ENCODE peak calls at places on chromosomes 6 and 20, in four cellular contexts. Q is HepG2, Z is endothelial cell of umbilical vein, F is A549. A is an unnamed sample.

GRCh38 chr6:100260584-100260983 is 204.1 kb downstream of the SIM1 start:
- DNase-seq in Q (no peak), F (no peak), Z (no peak), A (no peak)

GRCh38 chr6:31970604-31971271 is 1.2 kb downstream of the DXO start:
- DNase-seq in Z (no peak), F (no peak), Q (no peak), A (no peak)

GRCh38 chr6:8329592-8329991 is 105.8 kb downstream of the SLC35B3 start:
- DNase-seq in F (no peak), Q (no peak), Z (no peak), A (no peak)

GRCh38 chr6:35601331-35602132 is 87.2 kb downstream of the FKBP5 start:
- DNase-seq in Z (peak), F (peak), Q (peak), A (peak)

GRCh38 chr6:52788478-52788877 is 15.1 kb downstream of the GSTA1 start:
- DNase-seq in F (no peak), Z (no peak), Q (peak), A (peak)

GRCh38 chr20:57753332-57754164 is 43.7 kb upstream of the PMEPA1 start:
- DNase-seq in Z (no peak), F (no peak), Q (no peak), A (no peak)

GRCh38 chr6:75283907-75284284 is 696 bp downstream of the TMEM30A start:
- DNase-seq in Z (no peak), Q (no peak), F (no peak), A (peak)

GRCh38 chr6:162572240-162572639 is 155.3 kb downstream of the PRKN start:
- DNase-seq in Z (no peak), Q (no peak), F (no peak), A (no peak)

GRCh38 chr6:3393796-3394195 is 63.1 kb downstream of the SLC22A23 start:
- DNase-seq in Z (no peak), Q (no peak), F (no peak), A (no peak)

GRCh38 chr6:14431375-14432330 is 314.1 kb downstream of the CD83 start:
- DNase-seq in Z (no peak), Q (no peak), F (no peak), A (no peak)

GRCh38 chr6:144186817-144187625 is 36.7 kb downstream of the STX11 start:
- DNase-seq in Q (no peak), Z (no peak), F (no peak), A (no peak)

GRCh38 chr6:36851149-36851614 is 11.9 kb upstream of the CPNE5 start:
- DNase-seq in Z (peak), Q (peak), F (peak), A (peak)

GRCh38 chr6:31396422-31397152 is 6.8 kb upstream of the MICA start:
- DNase-seq in F (peak), Q (peak), Z (peak), A (peak)

GRCh38 chr6:88650029-88650619 is 313.3 kb downstream of the RNGTT start:
- DNase-seq in Z (no peak), Q (no peak), F (no peak), A (no peak)

GRCh38 chr20:17108896-17109295 is 117.9 kb upstream of the PCSK2 start:
- DNase-seq in Z (no peak), F (no peak), Q (no peak), A (no peak)

GRCh38 chr6:32102255-32102654 is 6.9 kb downstream of the TNXB start:
- DNase-seq in F (no peak), Z (no peak), Q (no peak), A (no peak)

GRCh38 chr6:6758915-6759654 is 170.6 kb downstream of the LY86 start:
- DNase-seq in Q (peak), Z (peak), F (peak), A (peak)

GRCh38 chr6:158441639-158442308 is 118.1 kb upstream of the TMEM181 start:
- DNase-seq in Q (no peak), Z (no peak), F (no peak), A (no peak)

GRCh38 chr6:167157867-167158266 is at the start of gene GPR31:
- DNase-seq in Q (no peak), Z (no peak), F (no peak), A (no peak)

GRCh38 chr6:168384045-168385038 is 56.6 kb upstream of the SMOC2 start:
- DNase-seq in Z (no peak), Q (no peak), F (no peak), A (no peak)

GRCh38 chr6:34239240-34239825 is 2.7 kb downstream of the HMGA1 start:
- DNase-seq in Z (no peak), Q (no peak), F (no peak), A (no peak)

GRCh38 chr6:106520711-106521367 is 108.5 kb downstream of the RTN4IP1 start:
- DNase-seq in F (no peak), Z (no peak), Q (no peak), A (peak)

GRCh38 chr20:63061701-63062100 is 54.9 kb upstream of the BHLHE23 start:
- DNase-seq in F (no peak), Z (no peak), Q (no peak), A (no peak)

GRCh38 chr6:29935273-29935955 is 6.9 kb upstream of the HLA-A start:
- DNase-seq in Z (no peak), Q (no peak), F (no peak), A (no peak)

GRCh38 chr6:117938324-117938995 is 31.4 kb downstream of the SLC35F1 start:
- DNase-seq in Q (no peak), Z (no peak), F (no peak), A (no peak)

GRCh38 chr20:3045816-3046676 is at the start of gene MRPS26:
- DNase-seq in F (peak), Z (peak), Q (peak), A (peak)

GRCh38 chr6:168558686-168559085 is 117.7 kb downstream of the SMOC2 start:
- DNase-seq in F (no peak), Q (no peak), Z (no peak), A (no peak)

GRCh38 chr6:41372526-41373366 is 37.3 kb downstream of the NCR2 start:
- DNase-seq in F (no peak), Q (peak), Z (no peak), A (no peak)

GRCh38 chr20:45867811-45868176 is 10.4 kb downstream of the ZSWIM3 start:
- DNase-seq in Q (no peak), F (no peak), Z (peak), A (no peak)

GRCh38 chr6:1789092-1789491 is 179.4 kb downstream of the FOXC1 start:
- DNase-seq in F (no peak), Q (no peak), Z (peak), A (no peak)

GRCh38 chr6:13248953-13249432 is 79.3 kb downstream of the TBC1D7 start:
- DNase-seq in Z (no peak), F (no peak), Q (no peak), A (no peak)

GRCh38 chr6:29723666-29724588 is 693 bp downstream of the HLA-F start:
- DNase-seq in F (no peak), Q (no peak), Z (peak), A (no peak)

GRCh38 chr6:131231103-131231502 is 95.8 kb downstream of the AKAP7 start:
- DNase-seq in F (no peak), Z (no peak), Q (no peak), A (no peak)

GRCh38 chr6:75368151-75368779 is 83.7 kb upstream of the TMEM30A start:
- DNase-seq in F (peak), Z (peak), Q (peak), A (peak)

GRCh38 chr6:165969184-165969583 is 198.5 kb downstream of the TBXT start:
- DNase-seq in F (no peak), Z (no peak), Q (no peak), A (no peak)

GRCh38 chr6:133326584-133326983 is 85.4 kb downstream of the EYA4 start:
- DNase-seq in Z (no peak), Q (no peak), F (no peak), A (no peak)

GRCh38 chr6:122222761-122223160 is 176.7 kb upstream of the HSF2 start:
- DNase-seq in Q (no peak), Z (no peak), F (no peak), A (peak)

GRCh38 chr6:73798592-73798991 is 102.6 kb downstream of the CD109 start:
- DNase-seq in Z (peak), Q (peak), F (peak), A (peak)
- TF ChIP-seq CTCF in Z (no peak), Q (no peak), F (no peak), A (no peak)

GRCh38 chr20:25987073-25987927 is 290.6 kb upstream of the ZNF337 start:
- DNase-seq in Q (no peak), F (peak), Z (peak), A (peak)

GRCh38 chr20:25985597-25985996 is 288.9 kb upstream of the ZNF337 start:
- DNase-seq in Z (no peak), Q (no peak), F (no peak), A (no peak)

GRCh38 chr20:25989196-25989595 is 292.5 kb upstream of the ZNF337 start:
- DNase-seq in Q (no peak), Z (no peak), F (no peak), A (no peak)

GRCh38 chr20:25984933-25985332 is 288.3 kb upstream of the ZNF337 start:
- DNase-seq in Z (peak), F (no peak), Q (no peak), A (no peak)
- TF ChIP-seq MYC in Z (no peak), F (no peak), Q (no peak), A (no peak)

GRCh38 chr6:157221049-157221816 is 102.1 kb downstream of the TMEM242 start:
- DNase-seq in Q (peak), F (peak), Z (peak), A (peak)
- TF ChIP-seq CTCF in Q (peak), F (no peak), Z (peak), A (no peak)

DNA sequence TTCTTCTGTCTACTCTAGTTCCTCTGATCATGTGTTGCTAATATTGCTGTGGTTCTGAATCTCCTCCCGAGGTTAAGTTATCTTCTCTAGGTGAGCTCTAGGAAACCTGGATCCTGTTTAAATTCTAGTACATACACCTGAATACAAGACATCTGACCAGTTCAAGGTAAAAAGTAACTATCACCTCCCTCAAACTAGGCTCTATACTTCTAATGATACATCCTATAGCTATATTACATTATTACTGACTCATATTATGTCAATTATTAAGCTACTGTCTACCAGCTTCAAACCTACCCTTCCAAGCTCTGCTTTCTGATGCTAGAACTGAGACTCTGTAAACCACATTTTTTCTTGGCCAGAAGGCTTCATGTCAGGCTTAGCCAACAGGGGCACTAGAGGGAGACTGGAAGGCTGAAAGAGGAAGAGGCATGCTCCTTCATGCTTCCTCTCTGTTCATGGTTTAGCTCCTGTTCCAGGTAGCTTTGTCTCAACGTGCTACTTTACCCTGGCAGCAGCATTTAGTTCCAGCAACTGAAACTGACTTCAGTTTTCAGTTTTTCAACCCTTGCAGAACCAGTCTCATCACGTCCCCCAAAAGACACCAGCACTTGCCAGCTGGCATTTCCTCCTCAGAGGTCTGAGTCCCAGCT is 148.4 kb upstream of the TOP1 start:
- DNase-seq in F (no peak), Z (no peak), Q (no peak), A (peak)
- TF ChIP-seq MYC in F (no peak), Z (no peak), Q (no peak), A (no peak)

GRCh38 chr6:152121910-152122309 is 314.4 kb downstream of the ESR1 start:
- DNase-seq in Q (no peak), Z (no peak), F (no peak), A (no peak)

GRCh38 chr6:152122434-152122833 is 315.0 kb downstream of the ESR1 start:
- DNase-seq in F (no peak), Q (no peak), Z (no peak), A (no peak)

GRCh38 chr6:152117156-152118129 is 310.0 kb downstream of the ESR1 start:
- DNase-seq in Z (no peak), F (no peak), Q (no peak), A (no peak)

GRCh38 chr6:152118224-152118623 is 310.7 kb downstream of the ESR1 start:
- DNase-seq in Q (no peak), F (no peak), Z (no peak), A (no peak)

GRCh38 chr6:152118678-152119077 is 311.2 kb downstream of the ESR1 start:
- DNase-seq in Q (no peak), Z (no peak), F (no peak), A (no peak)
- TF ChIP-seq CTCF in Q (no peak), Z (no peak), F (no peak), A (peak)

GRCh38 chr20:54995021-54995420 is 519.6 kb downstream of the DOK5 start:
- DNase-seq in F (no peak), Z (no peak), Q (no peak), A (no peak)

GRCh38 chr20:54995553-54995952 is 520.2 kb downstream of the DOK5 start:
- DNase-seq in F (no peak), Z (no peak), Q (no peak), A (no peak)
- TF ChIP-seq MYC in F (no peak), Z (no peak), Q (no peak), A (no peak)

DNA sequence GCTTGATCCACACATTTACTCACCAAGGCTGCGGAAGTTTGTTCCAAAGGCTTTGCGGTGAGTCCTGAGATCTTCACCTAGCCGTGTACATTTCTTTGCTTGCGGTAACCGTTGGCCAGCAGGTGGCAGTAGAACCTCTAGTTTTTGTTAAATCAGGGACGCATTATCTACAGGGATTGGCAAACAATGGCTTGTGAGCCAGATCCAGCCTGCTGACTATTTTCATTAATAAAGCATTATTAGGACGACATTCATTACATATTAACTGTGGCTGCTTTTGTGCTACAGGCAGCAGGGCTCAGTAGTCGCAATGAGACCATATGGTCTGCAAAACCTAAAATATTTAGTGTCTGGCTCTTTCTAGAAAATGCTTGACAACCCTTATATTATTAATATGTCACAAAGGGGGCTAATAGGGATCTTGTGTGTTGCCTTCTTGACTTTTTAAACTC is 174.1 kb downstream of the DOK5 start:
- DNase-seq in Z (peak), F (peak), Q (peak), A (peak)
- TF ChIP-seq CTCF in Z (peak), F (peak), Q (peak), A (peak)

DNA sequence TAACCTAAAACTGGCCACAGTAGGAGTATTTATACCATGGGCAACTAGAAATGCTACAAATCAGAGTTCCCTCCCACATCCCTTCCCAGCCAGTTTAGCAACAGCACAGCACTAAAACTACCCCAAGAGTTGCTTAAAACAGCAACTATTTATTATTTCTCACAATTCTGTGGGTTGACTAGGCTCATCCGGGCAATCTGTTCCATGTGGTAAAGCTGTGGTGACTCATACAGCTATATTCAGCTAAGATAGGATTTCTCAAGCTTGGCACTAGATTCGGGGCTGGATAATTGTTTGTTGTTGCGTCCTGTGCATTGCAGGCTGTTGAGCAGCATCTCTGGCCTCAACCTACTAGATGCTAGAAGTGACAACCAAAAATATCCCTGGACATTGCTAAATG is 8.6 kb upstream of the HECA start:
- DNase-seq in Q (no peak), F (no peak), Z (no peak), A (peak)
- TF ChIP-seq MYC in Q (no peak), F (no peak), Z (no peak), A (no peak)

GRCh38 chr6:43053545-43054205 is at the start of gene CUL7:
- DNase-seq in Q (peak), Z (peak), F (peak), A (peak)
- TF ChIP-seq CTCF in Q (no peak), Z (no peak), F (no peak), A (no peak)

DNA sequence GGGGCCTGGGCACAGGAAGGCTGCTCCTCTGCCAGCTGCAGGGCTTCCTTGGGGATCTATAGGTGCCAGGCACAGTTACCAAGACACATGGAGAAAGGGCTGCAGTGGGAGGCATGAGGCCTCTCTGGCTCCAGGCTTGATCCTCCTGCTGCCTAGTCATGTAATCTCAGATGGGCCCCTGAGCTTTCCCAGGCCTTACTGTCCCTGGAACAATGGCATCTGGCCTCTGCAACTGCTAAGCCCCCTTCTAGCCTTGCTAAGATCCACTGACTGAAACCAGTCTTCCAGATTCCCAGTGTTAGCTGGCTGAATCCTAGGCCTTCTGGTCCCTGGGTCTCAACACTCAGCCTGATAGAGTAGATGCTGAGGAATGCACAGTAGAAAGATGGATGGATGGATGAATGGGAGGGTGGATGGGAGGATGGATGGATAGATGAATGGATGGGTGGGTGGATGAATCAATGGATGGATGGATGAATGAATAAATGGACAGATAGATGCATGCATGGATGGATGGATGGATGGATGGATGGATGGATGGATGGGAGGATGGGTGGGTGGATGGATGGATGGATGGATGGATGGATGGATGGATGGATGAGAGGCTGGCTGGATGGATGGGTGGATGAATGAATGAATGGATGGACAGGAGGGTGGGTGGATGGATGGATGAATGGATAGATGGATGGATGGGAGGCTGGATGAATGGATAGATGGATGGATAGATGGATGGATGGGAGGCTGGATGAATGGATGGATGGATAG is 27.9 kb upstream of the NOL4L start:
- DNase-seq in Z (no peak), Q (no peak), F (no peak), A (no peak)
- TF ChIP-seq MYC in Z (no peak), Q (no peak), F (no peak), A (no peak)

A was measured in NB4.